ENCODE peak calls at places on chromosomes 12 and 14, in six cellular contexts. One of them, this sample, is unnamed.
A peak's percentile ranks its signal among the peaks of the same experiment; 100 is the strongest.

GRCh38 chr14:88016768-88017167 is 11.8 kb downstream of the GPR65 start:
- DNase-seq in IMR-90: no peak
- DNase-seq in H9: no peak
- DNase-seq in H1: no peak
- DNase-seq in mesenchymal stem cell: no peak
- DNase-seq in neuronal stem cell: no peak
- DNase-seq in this sample: no peak

GRCh38 chr12:26286186-26286585 is 90.8 kb downstream of the SSPN start:
- DNase-seq in mesenchymal stem cell: no peak
- DNase-seq in IMR-90: no peak
- DNase-seq in H1: no peak
- DNase-seq in H9: no peak
- DNase-seq in neuronal stem cell: no peak
- DNase-seq in this sample: no peak

GRCh38 chr14:100239200-100239839 is 376 bp downstream of the YY1 start:
- DNase-seq in H1: no peak
- DNase-seq in H9: no peak
- DNase-seq in mesenchymal stem cell: no peak
- DNase-seq in neuronal stem cell: no peak
- DNase-seq in IMR-90: no peak
- DNase-seq in this sample: peak; percentile 55

GRCh38 chr12:85280138-85280983 is at the start of gene ALX1:
- DNase-seq in H9: peak; percentile 94
- DNase-seq in mesenchymal stem cell: peak; percentile 57
- DNase-seq in neuronal stem cell: peak; percentile 71
- DNase-seq in H1: peak; percentile 87
- DNase-seq in IMR-90: peak; percentile 4
- DNase-seq in this sample: peak; percentile 32

GRCh38 chr12:101653030-101653429 is 44.4 kb upstream of the CHPT1 start:
- DNase-seq in H9: no peak
- DNase-seq in IMR-90: no peak
- DNase-seq in H1: no peak
- DNase-seq in mesenchymal stem cell: no peak
- DNase-seq in neuronal stem cell: no peak
- DNase-seq in this sample: no peak

GRCh38 chr12:58420496-58420895 is 479.1 kb downstream of the ATP23 start:
- DNase-seq in neuronal stem cell: no peak
- DNase-seq in H1: no peak
- DNase-seq in mesenchymal stem cell: no peak
- DNase-seq in H9: no peak
- DNase-seq in IMR-90: no peak
- DNase-seq in this sample: no peak

GRCh38 chr12:89936631-89937030 is 228.0 kb upstream of the ATP2B1 start:
- DNase-seq in mesenchymal stem cell: no peak
- DNase-seq in IMR-90: no peak
- DNase-seq in neuronal stem cell: no peak
- DNase-seq in H9: no peak
- DNase-seq in H1: no peak
- DNase-seq in this sample: no peak

GRCh38 chr12:58639323-58639934 is 280.9 kb downstream of the LRIG3 start:
- DNase-seq in IMR-90: peak; percentile 71
- DNase-seq in H9: no peak
- DNase-seq in H1: no peak
- DNase-seq in neuronal stem cell: no peak
- DNase-seq in mesenchymal stem cell: peak; percentile 22
- DNase-seq in this sample: no peak

GRCh38 chr12:11500222-11500860 is 105.0 kb upstream of the PRB2 start:
- DNase-seq in IMR-90: peak; percentile 50
- DNase-seq in H1: peak; percentile 99
- DNase-seq in neuronal stem cell: peak; percentile 95
- DNase-seq in H9: peak; percentile 95
- DNase-seq in mesenchymal stem cell: peak; percentile 71
- DNase-seq in this sample: peak; percentile 80

GRCh38 chr12:91926810-91927209 is 218.8 kb downstream of the BTG1 start:
- DNase-seq in H1: no peak
- DNase-seq in IMR-90: peak; percentile 90
- DNase-seq in H9: no peak
- DNase-seq in neuronal stem cell: no peak
- DNase-seq in mesenchymal stem cell: peak; percentile 92
- DNase-seq in this sample: no peak

GRCh38 chr12:44875417-44875953 is 630 bp downstream of the NELL2 start:
- DNase-seq in H1: peak; percentile 75
- DNase-seq in H9: peak; percentile 64
- DNase-seq in neuronal stem cell: peak; percentile 35
- DNase-seq in IMR-90: no peak
- DNase-seq in mesenchymal stem cell: no peak
- DNase-seq in this sample: no peak

GRCh38 chr12:12081836-12082497 is 11.2 kb downstream of the BCL2L14 start:
- DNase-seq in mesenchymal stem cell: peak; percentile 77
- DNase-seq in IMR-90: peak; percentile 55
- DNase-seq in H9: peak; percentile 45
- DNase-seq in H1: peak; percentile 52
- DNase-seq in neuronal stem cell: peak; percentile 20
- DNase-seq in this sample: peak; percentile 58

GRCh38 chr12:56410768-56411167 is 38.5 kb downstream of the TIMELESS start:
- DNase-seq in H9: no peak
- DNase-seq in H1: no peak
- DNase-seq in mesenchymal stem cell: no peak
- DNase-seq in IMR-90: no peak
- DNase-seq in neuronal stem cell: no peak
- DNase-seq in this sample: no peak

GRCh38 chr12:85275359-85275758 is 4.7 kb upstream of the ALX1 start:
- DNase-seq in neuronal stem cell: peak; percentile 5
- DNase-seq in H9: no peak
- DNase-seq in mesenchymal stem cell: no peak
- DNase-seq in H1: no peak
- DNase-seq in IMR-90: no peak
- DNase-seq in this sample: no peak

GRCh38 chr12:106586535-106586802 is 3.7 kb downstream of the RFX4 start:
- DNase-seq in neuronal stem cell: no peak
- DNase-seq in H1: no peak
- DNase-seq in IMR-90: no peak
- DNase-seq in mesenchymal stem cell: no peak
- DNase-seq in H9: peak; percentile 50
- DNase-seq in this sample: no peak

GRCh38 chr12:71011261-71011660 is 90.7 kb upstream of the PTPRR start:
- DNase-seq in neuronal stem cell: no peak
- DNase-seq in mesenchymal stem cell: peak; percentile 6
- DNase-seq in H1: no peak
- DNase-seq in IMR-90: no peak
- DNase-seq in H9: no peak
- DNase-seq in this sample: no peak

GRCh38 chr14:30572771-30573170 is 13.8 kb downstream of the G2E3 start:
- DNase-seq in H1: no peak
- DNase-seq in H9: no peak
- DNase-seq in mesenchymal stem cell: no peak
- DNase-seq in neuronal stem cell: no peak
- DNase-seq in IMR-90: no peak
- DNase-seq in this sample: no peak

GRCh38 chr12:93202688-93203087 is 175.0 kb upstream of the NUDT4 start:
- DNase-seq in H1: no peak
- DNase-seq in neuronal stem cell: no peak
- DNase-seq in mesenchymal stem cell: no peak
- DNase-seq in IMR-90: no peak
- DNase-seq in H9: no peak
- DNase-seq in this sample: no peak

GRCh38 chr12:102454808-102455760 is 25.3 kb downstream of the IGF1 start:
- DNase-seq in H1: no peak
- DNase-seq in H9: no peak
- DNase-seq in IMR-90: peak; percentile 74
- DNase-seq in mesenchymal stem cell: peak; percentile 13
- DNase-seq in neuronal stem cell: no peak
- DNase-seq in this sample: peak; percentile 47

GRCh38 chr12:131486831-131487230 is 224.1 kb upstream of the SFSWAP start:
- DNase-seq in mesenchymal stem cell: no peak
- DNase-seq in H1: no peak
- DNase-seq in neuronal stem cell: no peak
- DNase-seq in IMR-90: no peak
- DNase-seq in H9: no peak
- DNase-seq in this sample: no peak

GRCh38 chr14:60179296-60179924 is 14.2 kb upstream of the DHRS7 start:
- DNase-seq in mesenchymal stem cell: no peak
- DNase-seq in IMR-90: peak; percentile 48
- DNase-seq in H1: no peak
- DNase-seq in neuronal stem cell: no peak
- DNase-seq in H9: no peak
- DNase-seq in this sample: no peak

GRCh38 chr14:100321473-100322137 is 1.5 kb upstream of the SLC25A47 start:
- DNase-seq in neuronal stem cell: no peak
- DNase-seq in H9: no peak
- DNase-seq in H1: no peak
- DNase-seq in mesenchymal stem cell: no peak
- DNase-seq in IMR-90: no peak
- DNase-seq in this sample: no peak

GRCh38 chr14:85074955-85075354 is 455.0 kb upstream of the FLRT2 start:
- DNase-seq in H9: no peak
- DNase-seq in neuronal stem cell: no peak
- DNase-seq in mesenchymal stem cell: no peak
- DNase-seq in H1: no peak
- DNase-seq in IMR-90: no peak
- DNase-seq in this sample: no peak

GRCh38 chr12:52228366-52228765 is 4.7 kb upstream of the KRT7 start:
- DNase-seq in IMR-90: no peak
- DNase-seq in H1: no peak
- DNase-seq in H9: no peak
- DNase-seq in neuronal stem cell: no peak
- DNase-seq in mesenchymal stem cell: no peak
- DNase-seq in this sample: peak; percentile 56

GRCh38 chr12:77325505-77325904 is 260.1 kb upstream of the E2F7 start:
- DNase-seq in H1: peak; percentile 60
- DNase-seq in mesenchymal stem cell: no peak
- DNase-seq in IMR-90: no peak
- DNase-seq in neuronal stem cell: no peak
- DNase-seq in H9: peak; percentile 53
- DNase-seq in this sample: no peak

GRCh38 chr14:58861546-58861945 is 223.8 kb downstream of the DACT1 start:
- DNase-seq in H1: no peak
- DNase-seq in neuronal stem cell: no peak
- DNase-seq in IMR-90: no peak
- DNase-seq in mesenchymal stem cell: no peak
- DNase-seq in H9: no peak
- DNase-seq in this sample: no peak

GRCh38 chr14:64891839-64892375 is 12.2 kb upstream of the SPTB start:
- DNase-seq in H1: no peak
- DNase-seq in H9: no peak
- DNase-seq in mesenchymal stem cell: peak; percentile 74
- DNase-seq in IMR-90: peak; percentile 77
- DNase-seq in neuronal stem cell: no peak
- DNase-seq in this sample: peak; percentile 18

GRCh38 chr12:53231859-53232640 is at the start of gene RARG:
- DNase-seq in mesenchymal stem cell: peak; percentile 51
- DNase-seq in IMR-90: no peak
- DNase-seq in H1: peak; percentile 83
- DNase-seq in neuronal stem cell: no peak
- DNase-seq in H9: peak; percentile 79
- DNase-seq in this sample: peak; percentile 49

GRCh38 chr14:35482994-35483515 is 50.9 kb upstream of the INSM2 start:
- DNase-seq in H1: no peak
- DNase-seq in mesenchymal stem cell: no peak
- DNase-seq in IMR-90: no peak
- DNase-seq in H9: no peak
- DNase-seq in neuronal stem cell: no peak
- DNase-seq in this sample: no peak

GRCh38 chr14:23154876-23155587 is 28.4 kb downstream of the SLC7A8 start:
- DNase-seq in mesenchymal stem cell: peak; percentile 89
- DNase-seq in neuronal stem cell: no peak
- DNase-seq in H1: peak; percentile 48
- DNase-seq in H9: peak; percentile 80
- DNase-seq in IMR-90: peak; percentile 89
- DNase-seq in this sample: no peak

GRCh38 chr14:91439345-91439744 is 21.7 kb upstream of the CCDC88C start:
- DNase-seq in H1: no peak
- DNase-seq in IMR-90: no peak
- DNase-seq in H9: no peak
- DNase-seq in mesenchymal stem cell: no peak
- DNase-seq in neuronal stem cell: no peak
- DNase-seq in this sample: no peak
- H3K4me2 ChIP-seq in H1: no peak overlapping the region
- H3K4me2 ChIP-seq in IMR-90: no peak overlapping the region
- H3K4me2 ChIP-seq in H9: no peak overlapping the region
- H3K4me2 ChIP-seq in mesenchymal stem cell: no peak overlapping the region
- H3K4me2 ChIP-seq in neuronal stem cell: no peak overlapping the region
- H3K4me2 ChIP-seq in this sample: no peak overlapping the region

GRCh38 chr12:99985631-99986030 is 895 bp upstream of the ANKS1B start:
- DNase-seq in IMR-90: no peak
- DNase-seq in mesenchymal stem cell: no peak
- DNase-seq in H1: no peak
- DNase-seq in H9: no peak
- DNase-seq in neuronal stem cell: no peak
- DNase-seq in this sample: no peak
- H3K27ac ChIP-seq in IMR-90: no peak overlapping the region
- H3K27ac ChIP-seq in mesenchymal stem cell: no peak overlapping the region
- H3K27ac ChIP-seq in H1: no peak overlapping the region
- H3K27ac ChIP-seq in H9: no peak overlapping the region
- H3K27ac ChIP-seq in neuronal stem cell: no peak overlapping the region
- H3K27ac ChIP-seq in this sample: no peak overlapping the region

GRCh38 chr12:127685476-127686234 is 581.3 kb upstream of the TMEM132C start:
- DNase-seq in H1: no peak
- DNase-seq in IMR-90: no peak
- DNase-seq in H9: no peak
- DNase-seq in neuronal stem cell: no peak
- DNase-seq in mesenchymal stem cell: no peak
- DNase-seq in this sample: no peak
- H3K14ac ChIP-seq in H1: no peak overlapping the region
- H3K14ac ChIP-seq in IMR-90: no peak overlapping the region
- H3K14ac ChIP-seq in H9: no peak overlapping the region
- H3K14ac ChIP-seq in neuronal stem cell: no peak overlapping the region
- H3K14ac ChIP-seq in mesenchymal stem cell: no peak overlapping the region
- H3K14ac ChIP-seq in this sample: no peak overlapping the region

DNA sequence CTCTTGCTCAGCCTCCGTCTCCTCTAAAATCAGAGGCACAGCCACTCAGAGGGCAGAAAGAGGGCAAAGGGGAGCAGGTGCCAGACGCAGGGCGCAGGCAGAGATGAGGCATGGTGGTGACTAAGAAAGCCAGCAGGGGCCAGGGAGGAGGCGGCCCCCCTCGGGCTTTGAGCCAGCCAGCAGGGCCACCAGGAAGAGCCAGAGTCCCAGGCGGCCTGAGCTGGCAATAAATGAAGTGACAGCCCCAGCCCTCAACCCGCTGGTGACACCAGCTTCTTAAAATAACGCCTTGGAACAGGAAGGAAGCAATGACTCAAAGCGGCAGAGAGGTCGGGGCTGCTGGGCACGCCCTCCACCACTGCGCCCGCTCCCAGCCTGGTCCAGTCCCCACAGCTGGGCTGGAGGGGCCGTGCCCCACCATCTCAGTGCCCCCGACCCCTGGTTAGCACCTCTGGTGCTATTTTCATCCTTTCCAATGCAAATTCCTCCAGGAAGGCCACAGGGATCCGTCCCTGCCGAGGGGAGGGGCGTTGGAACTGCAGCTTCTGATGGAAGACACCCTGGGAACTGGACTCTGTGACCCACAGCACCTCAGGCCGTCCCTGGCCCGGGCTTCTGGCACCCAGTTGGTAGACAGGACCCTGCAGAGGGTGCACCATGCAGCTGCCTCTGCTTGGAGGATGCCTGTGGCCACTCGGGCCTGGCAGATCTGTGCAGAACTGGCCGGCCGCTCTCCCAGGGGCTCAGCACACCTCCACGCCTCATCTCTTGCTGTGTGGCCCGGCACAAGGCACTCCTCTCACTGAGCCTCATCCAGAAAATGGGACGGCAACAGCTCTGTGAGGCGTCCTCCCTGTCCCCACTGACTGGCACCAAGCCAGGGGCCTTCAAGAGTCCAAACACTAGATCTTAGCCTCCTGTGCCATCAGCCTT is 113.7 kb downstream of the NCOR2 start:
- DNase-seq in mesenchymal stem cell: peak; percentile 91
- DNase-seq in neuronal stem cell: no peak
- DNase-seq in IMR-90: peak; percentile 55
- DNase-seq in H9: no peak
- DNase-seq in H1: no peak
- DNase-seq in this sample: peak; percentile 59
- H3K4me2 ChIP-seq in mesenchymal stem cell: no peak overlapping the region
- H3K4me2 ChIP-seq in neuronal stem cell: no peak overlapping the region
- H3K4me2 ChIP-seq in IMR-90: no peak overlapping the region
- H3K4me2 ChIP-seq in H9: no peak overlapping the region
- H3K4me2 ChIP-seq in H1: no peak overlapping the region
- H3K4me2 ChIP-seq in this sample: no peak overlapping the region